ENCODE peak calls at places on chromosomes 1 and 21, in eight cellular contexts. Q, O, T, W, V, M, S and U are unnamed samples.
A peak's percentile ranks its signal among the peaks of the same experiment; 100 is the strongest.

GRCh38 chr1:69835924-69836323 is 268.2 kb downstream of the LRRC7 start:
- DNase-seq in S (no peak), Q (no peak), T (no peak), V (no peak), W (no peak), O (no peak), M (no peak), U (no peak)

GRCh38 chr1:87044840-87045239 is 130.4 kb downstream of the HS2ST1 start:
- DNase-seq in V (no peak), M (no peak), W (no peak), T (no peak), O (peak; percentile 67), S (no peak), Q (no peak), U (no peak)

GRCh38 chr1:182309631-182310351 is 81.8 kb downstream of the GLUL start:
- DNase-seq in Q (no peak), M (no peak), S (no peak), V (no peak), T (no peak), O (no peak), W (no peak), U (no peak)

GRCh38 chr1:54803761-54804470 is 2.8 kb upstream of the TTC22 start:
- DNase-seq in W (peak; percentile 3), Q (no peak), S (no peak), M (no peak), V (no peak), O (no peak), T (peak; percentile 80), U (no peak)

GRCh38 chr1:6961905-6962304 is 176.7 kb downstream of the CAMTA1 start:
- DNase-seq in S (no peak), M (no peak), O (peak; percentile 7), V (no peak), Q (no peak), W (no peak), T (no peak), U (no peak)

GRCh38 chr1:87174726-87175237 is 153.9 kb upstream of the LMO4 start:
- DNase-seq in T (no peak), W (no peak), M (no peak), Q (no peak), S (no peak), O (no peak), V (no peak), U (no peak)

GRCh38 chr21:25453524-25453923 is 153.8 kb downstream of the MRPL39 start:
- DNase-seq in O (no peak), T (no peak), V (no peak), M (no peak), W (no peak), Q (no peak), S (no peak), U (no peak)

GRCh38 chr1:92752719-92753118 is 32.2 kb downstream of the EVI5 start:
- DNase-seq in W (no peak), V (no peak), S (no peak), M (no peak), T (no peak), O (no peak), Q (no peak), U (no peak)

GRCh38 chr1:115325876-115326275 is 12.2 kb downstream of the NGF start:
- DNase-seq in M (no peak), V (no peak), T (no peak), W (peak; percentile 34), Q (no peak), S (no peak), O (no peak), U (no peak)

GRCh38 chr1:100538935-100539835 is 1.2 kb downstream of the GPR88 start:
- DNase-seq in T (peak; percentile 78), V (no peak), S (peak; percentile 87), W (no peak), M (no peak), Q (no peak), O (peak; percentile 42), U (peak; percentile 17)

GRCh38 chr1:245247791-245248789 is 93.3 kb downstream of the KIF26B start:
- DNase-seq in T (no peak), V (no peak), W (no peak), O (no peak), Q (no peak), S (no peak), M (no peak), U (no peak)
- H3K4me3 ChIP-seq in T (no peak overlapping the region), V (no peak overlapping the region), W (no peak overlapping the region), O (no peak overlapping the region), Q (no peak overlapping the region), S (no peak overlapping the region), M (no peak overlapping the region), U (no peak overlapping the region)

GRCh38 chr1:102798718-102799117 is 309.6 kb downstream of the COL11A1 start:
- DNase-seq in V (no peak), T (no peak), Q (no peak), O (no peak), M (no peak), W (no peak), S (no peak), U (no peak)

GRCh38 chr1:102796429-102796828 is 311.9 kb downstream of the COL11A1 start:
- DNase-seq in O (no peak), M (no peak), Q (no peak), T (no peak), V (no peak), W (no peak), S (no peak), U (no peak)

DNA sequence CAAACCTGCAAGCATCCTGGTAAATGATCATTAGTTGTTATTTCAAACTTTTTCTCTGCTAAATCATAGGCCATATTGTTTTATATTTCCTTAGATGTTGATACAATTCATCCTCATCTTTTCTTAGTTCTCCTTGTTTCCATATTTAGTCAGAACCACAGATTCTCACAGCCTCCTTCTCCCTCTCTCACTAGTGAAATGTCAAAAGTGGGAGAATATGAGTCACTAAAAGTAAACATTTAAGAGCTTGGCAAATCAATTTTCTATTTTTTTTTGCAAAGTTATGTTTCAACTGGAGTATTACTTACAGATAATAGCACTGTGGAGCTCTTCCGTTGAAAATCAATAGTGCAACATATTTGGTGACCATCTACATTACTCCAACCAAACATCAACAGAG is 308.8 kb downstream of the COL11A1 start:
- DNase-seq in O (no peak), V (no peak), T (no peak), W (no peak), M (no peak), Q (no peak), S (no peak), U (no peak)
- H3K27ac ChIP-seq in O (no peak overlapping the region), V (no peak overlapping the region), T (no peak overlapping the region), W (no peak overlapping the region), M (no peak overlapping the region), Q (no peak overlapping the region), S (no peak overlapping the region), U (no peak overlapping the region)

GRCh38 chr1:73331726-73332125 is 866.2 kb downstream of the LRRIQ3 start:
- DNase-seq in W (no peak), M (no peak), V (no peak), Q (no peak), O (no peak), T (no peak), S (no peak), U (no peak)
- H3K9me3 ChIP-seq in W (peaks cover 2% of the 10 kb centered on the region), M (no peaks in the 10 kb centered on the region), V (peaks cover 22% of the 10 kb centered on the region), Q (no peaks in the 10 kb centered on the region), O (peaks cover 2% of the 10 kb centered on the region), T (no peaks in the 10 kb centered on the region), S (peaks cover 48% of the 10 kb centered on the region), U (no peaks in the 10 kb centered on the region)

DNA sequence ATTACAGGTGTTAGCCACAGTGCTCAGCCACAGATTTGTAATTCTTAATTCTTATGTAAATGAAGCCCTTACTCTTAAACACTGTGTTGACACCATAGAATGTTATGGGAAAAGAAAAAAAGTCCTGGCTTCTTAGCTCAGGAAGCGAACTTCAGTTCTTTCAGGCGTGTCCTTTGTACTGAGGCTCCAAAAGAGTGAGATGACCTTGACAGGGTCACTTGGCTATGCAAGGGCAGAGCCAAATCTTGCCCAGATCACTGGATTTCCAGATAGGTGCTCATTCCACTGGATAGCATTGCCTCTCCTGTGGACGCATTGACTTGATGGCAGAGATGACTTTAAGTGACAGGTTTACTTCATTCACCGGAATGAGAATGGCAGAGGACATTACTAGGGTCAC is 4.8 kb downstream of the NFYC start:
- DNase-seq in M (no peak), V (no peak), S (no peak), T (no peak), O (no peak), W (no peak), Q (no peak), U (no peak)
- H3K4me3 ChIP-seq in M (no peak overlapping the region), V (no peak overlapping the region), S (no peak overlapping the region), T (no peak overlapping the region), O (no peak overlapping the region), W (no peak overlapping the region), Q (no peak overlapping the region), U (no peak overlapping the region)

DNA sequence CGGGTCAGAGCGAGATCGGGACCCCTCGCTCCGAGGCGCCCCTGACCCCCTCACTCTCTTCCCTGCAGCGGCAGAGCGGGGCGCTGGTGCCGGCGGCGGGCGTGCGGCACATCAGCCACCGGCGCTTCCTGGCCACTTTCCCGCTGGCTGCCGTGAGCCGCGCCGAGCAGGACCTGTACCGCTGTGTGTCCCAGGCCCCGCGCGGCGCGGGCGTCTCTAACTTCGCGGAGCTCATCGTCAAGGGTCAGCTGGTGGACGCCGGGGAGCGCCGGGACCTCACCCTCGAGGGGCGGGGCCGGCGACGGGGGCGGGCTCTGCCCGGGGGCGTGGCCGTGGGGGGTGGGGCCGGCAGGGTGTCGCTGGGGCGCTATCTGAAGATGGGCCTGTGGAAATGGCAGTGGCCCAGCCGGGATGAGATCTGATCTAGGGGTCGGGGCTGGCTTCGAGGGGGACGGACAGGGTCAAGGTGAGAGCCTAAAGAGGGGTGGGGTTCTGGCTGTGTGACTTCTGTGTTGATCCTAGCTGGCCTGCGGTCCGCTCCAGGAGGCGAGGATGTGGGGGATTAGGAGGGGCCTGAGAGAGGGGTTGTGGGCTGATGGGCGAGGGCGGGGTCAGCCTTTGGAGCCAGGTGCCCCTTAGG is 23.6 kb downstream of the PTPRU start:
- DNase-seq in S (peak; percentile 89), M (peak; percentile 97), O (peak; percentile 16), V (no peak), Q (no peak), T (peak; percentile 68), W (peak; percentile 50), U (peak; percentile 61)
- H3K27ac ChIP-seq in S (no peak overlapping the region), M (no peak overlapping the region), O (no peak overlapping the region), V (no peak overlapping the region), Q (peak overlapping the region; percentile 33), T (no peak overlapping the region), W (no peak overlapping the region), U (no peak overlapping the region)

GRCh38 chr1:163813251-163813650 is 491.5 kb downstream of the NUF2 start:
- DNase-seq in T (no peak), S (no peak), O (no peak), Q (no peak), W (no peak), V (no peak), M (no peak), U (no peak)

DNA sequence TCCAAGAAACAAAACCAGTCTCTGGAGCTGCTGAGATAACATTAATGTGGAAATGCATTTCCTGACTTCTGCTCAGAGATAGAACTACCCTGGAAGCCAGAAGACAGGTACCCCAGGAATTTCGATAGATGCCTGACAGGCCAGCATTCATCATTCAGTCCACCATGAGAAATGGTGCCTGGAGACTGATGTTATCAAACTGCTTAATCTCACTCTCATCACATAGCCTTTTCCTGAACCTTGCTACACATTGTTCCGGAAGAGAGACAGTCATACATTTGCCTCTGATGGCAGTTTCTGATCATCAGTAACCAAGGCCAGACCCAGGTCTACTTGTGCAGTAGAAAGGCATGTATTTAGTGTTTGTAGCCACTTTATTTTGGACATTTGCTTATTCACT is 485.6 kb downstream of the NUF2 start:
- DNase-seq in W (no peak), Q (no peak), V (no peak), T (no peak), M (no peak), S (no peak), O (no peak), U (no peak)
- H3K9me3 ChIP-seq in W (no peaks in the 10 kb centered on the region), Q (no peaks in the 10 kb centered on the region), V (no peaks in the 10 kb centered on the region), T (no peaks in the 10 kb centered on the region), M (no peaks in the 10 kb centered on the region), S (no peaks in the 10 kb centered on the region), O (no peaks in the 10 kb centered on the region), U (no peaks in the 10 kb centered on the region)